ENCODE peak calls at places on chromosomes 16 and 17, in nine cellular contexts. U is mesendoderm; S is iPS DF 6.9; Y is uterus; V is right cardiac atrium; D is CD8-positive, alpha-beta T cell; J is neuronal stem cell; H is neural progenitor cell; X is cardiac muscle cell. C is an unnamed sample. For H3K4me1 and H3K27me3, the result is how much of the 10 kb centered on the place peaks cover.

GRCh38 chr17:48016112-48016511 is 21.5 kb downstream of the COPZ2 start:
- DNase-seq in U (peak), S (no peak), Y (no peak), V (no peak), D (no peak), J (no peak), H (no peak), X (peak), C (no peak)

GRCh38 chr16:27550582-27550920 is 607 bp downstream of the KATNIP start:
- DNase-seq in U (peak), S (no peak), Y (no peak), V (no peak), D (no peak), J (no peak), H (no peak), X (no peak), C (no peak)

GRCh38 chr16:75087040-75087979 is 29.3 kb downstream of the LDHD start:
- DNase-seq in U (no peak), S (no peak), Y (peak), V (peak), D (no peak), J (no peak), H (no peak), X (peak), C (no peak)

GRCh38 chr17:4340914-4341615 is 25.4 kb downstream of the UBE2G1 start:
- DNase-seq in U (no peak), S (no peak), Y (no peak), V (no peak), D (no peak), J (no peak), H (no peak), X (no peak), C (no peak)

GRCh38 chr17:77770331-77771105 is 188.0 kb upstream of the TNRC6C start:
- DNase-seq in U (peak), S (no peak), Y (no peak), V (peak), D (no peak), J (no peak), H (no peak), X (peak), C (no peak)

GRCh38 chr16:10868562-10869469 is 8.2 kb upstream of the CIITA start:
- DNase-seq in U (no peak), S (no peak), Y (no peak), V (peak), D (no peak), J (no peak), H (no peak), X (no peak), C (no peak)

GRCh38 chr17:50905460-50905803 is 39.3 kb upstream of the TOB1 start:
- DNase-seq in U (peak), S (no peak), Y (no peak), V (no peak), D (no peak), J (no peak), H (no peak), X (no peak), C (no peak)

GRCh38 chr17:245611-246010 is 64.2 kb upstream of the DOC2B start:
- DNase-seq in U (no peak), S (no peak), Y (no peak), V (peak), D (no peak), J (no peak), H (no peak), X (no peak), C (no peak)

GRCh38 chr16:50598936-50599361 is 50.8 kb downstream of the NKD1 start:
- DNase-seq in U (no peak), S (no peak), Y (no peak), V (no peak), D (no peak), J (no peak), H (no peak), X (no peak), C (no peak)

GRCh38 chr16:64346080-64346479 is 775.8 kb downstream of the CDH11 start:
- DNase-seq in U (no peak), S (no peak), Y (no peak), V (no peak), D (no peak), J (no peak), H (no peak), X (no peak), C (no peak)

GRCh38 chr17:76496464-76496863 is 4.8 kb downstream of the RHBDF2 start:
- DNase-seq in U (no peak), S (no peak), Y (no peak), V (no peak), D (no peak), J (no peak), H (no peak), X (no peak), C (no peak)

GRCh38 chr16:243348-243747 is 8.7 kb downstream of the FAM234A start:
- DNase-seq in U (no peak), S (no peak), Y (no peak), V (no peak), D (no peak), J (no peak), H (no peak), X (no peak), C (no peak)

GRCh38 chr17:79622201-79622601 is 11.3 kb upstream of the RBFOX3 start:
- DNase-seq in U (no peak), S (no peak), Y (peak), V (no peak), D (no peak), J (no peak), H (no peak), X (no peak), C (peak)

GRCh38 chr17:62626719-62627218 is 701 bp upstream of the MRC2 start:
- DNase-seq in U (peak), S (no peak), Y (peak), V (peak), D (no peak), J (peak), H (peak), X (peak), C (no peak)

GRCh38 chr17:61338874-61339478 is 60.7 kb upstream of the TBX2 start:
- DNase-seq in U (no peak), S (no peak), Y (no peak), V (no peak), D (no peak), J (no peak), H (no peak), X (peak), C (no peak)
- H3K4me1 ChIP-seq in U (under half), S (under half), Y (under half), V (under half), D (under half), J (under half), H (under half), X (under half), C (under half)

DNA sequence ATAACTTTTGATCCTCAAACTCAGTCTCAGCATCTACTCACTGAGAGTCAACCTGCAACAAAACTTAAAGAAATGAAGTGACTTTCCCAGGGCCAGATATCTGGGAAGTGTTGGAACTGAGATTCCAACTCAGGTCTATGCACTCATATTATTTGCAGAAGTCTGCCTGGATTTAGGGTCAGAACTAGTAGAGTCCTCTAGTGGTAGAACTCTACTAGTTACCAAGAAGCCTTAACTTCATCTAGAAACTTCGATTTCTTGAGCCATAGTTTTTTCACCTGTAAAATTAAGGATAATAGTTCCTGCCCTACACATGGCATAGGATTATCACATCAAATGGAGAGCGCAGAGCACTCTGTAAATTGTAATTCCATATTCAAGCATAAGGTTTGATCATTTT is 23.4 kb upstream of the KRT24 start:
- DNase-seq in U (peak), S (no peak), Y (no peak), V (no peak), D (no peak), J (no peak), H (peak), X (no peak), C (no peak)
- H3K27ac ChIP-seq in U (no peak), S (no peak), Y (no peak), V (no peak), D (no peak), J (no peak), H (no peak), X (no peak), C (no peak)

GRCh38 chr17:38583833-38584349 is 21.9 kb downstream of the SRCIN1 start:
- DNase-seq in U (no peak), S (no peak), Y (no peak), V (peak), D (no peak), J (no peak), H (peak), X (no peak), C (no peak)

GRCh38 chr17:38584350-38584925 is 21.3 kb downstream of the SRCIN1 start:
- DNase-seq in U (peak), S (no peak), Y (peak), V (peak), D (no peak), J (no peak), H (peak), X (peak), C (peak)

GRCh38 chr17:38582069-38582468 is 23.7 kb downstream of the SRCIN1 start:
- DNase-seq in U (no peak), S (no peak), Y (no peak), V (peak), D (no peak), J (no peak), H (no peak), X (no peak), C (no peak)

GRCh38 chr17:38585056-38585804 is 20.5 kb downstream of the SRCIN1 start:
- DNase-seq in U (peak), S (no peak), Y (no peak), V (peak), D (no peak), J (no peak), H (peak), X (no peak), C (no peak)

GRCh38 chr17:38583176-38583575 is 22.6 kb downstream of the SRCIN1 start:
- DNase-seq in U (no peak), S (no peak), Y (no peak), V (peak), D (no peak), J (no peak), H (no peak), X (no peak), C (no peak)
- H3K27me3 ChIP-seq in U (under half), S (under half), Y (under half), V (under half), D (under half), J (under half), H (under half), X (under half), C (half or more)

GRCh38 chr16:8941718-8942344 is 21.9 kb downstream of the USP7 start:
- DNase-seq in U (no peak), S (no peak), Y (no peak), V (no peak), D (no peak), J (no peak), H (no peak), X (no peak), C (no peak)
- H3K4me1 ChIP-seq in U (under half), S (under half), Y (under half), V (under half), D (half or more), J (under half), H (under half), X (under half), C (half or more)

GRCh38 chr17:49727353-49727752 is 19.6 kb upstream of the SLC35B1 start:
- DNase-seq in U (no peak), S (no peak), Y (no peak), V (no peak), D (no peak), J (no peak), H (no peak), X (no peak), C (no peak)

GRCh38 chr17:49730787-49731441 is 23.1 kb upstream of the SLC35B1 start:
- DNase-seq in U (no peak), S (no peak), Y (no peak), V (no peak), D (no peak), J (no peak), H (no peak), X (no peak), C (no peak)

GRCh38 chr17:49728425-49728824 is 20.7 kb upstream of the SLC35B1 start:
- DNase-seq in U (no peak), S (no peak), Y (no peak), V (no peak), D (no peak), J (no peak), H (no peak), X (no peak), C (no peak)

GRCh38 chr17:49729074-49729473 is 21.3 kb upstream of the SLC35B1 start:
- DNase-seq in U (no peak), S (no peak), Y (no peak), V (no peak), D (no peak), J (no peak), H (no peak), X (no peak), C (no peak)

GRCh38 chr17:49730078-49730786 is 22.5 kb upstream of the SLC35B1 start:
- DNase-seq in U (peak), S (no peak), Y (peak), V (peak), D (no peak), J (no peak), H (no peak), X (peak), C (no peak)
- H3K27ac ChIP-seq in U (no peak), S (no peak), Y (peak), V (peak), D (no peak), J (no peak), H (no peak), X (no peak), C (peak)

GRCh38 chr16:8590161-8590688 is at the start of gene TMEM114:
- DNase-seq in U (no peak), S (no peak), Y (no peak), V (no peak), D (no peak), J (no peak), H (peak), X (no peak), C (no peak)

GRCh38 chr16:8588703-8589292 is 1.5 kb downstream of the TMEM114 start:
- DNase-seq in U (peak), S (no peak), Y (no peak), V (no peak), D (no peak), J (no peak), H (peak), X (no peak), C (no peak)

GRCh38 chr16:8591451-8591850 is 1.1 kb upstream of the TMEM114 start:
- DNase-seq in U (no peak), S (no peak), Y (no peak), V (no peak), D (no peak), J (no peak), H (no peak), X (no peak), C (no peak)

GRCh38 chr16:8589293-8590160 is 784 bp downstream of the TMEM114 start:
- DNase-seq in U (no peak), S (no peak), Y (no peak), V (no peak), D (no peak), J (no peak), H (peak), X (no peak), C (no peak)

GRCh38 chr16:8590811-8591210 is 500 bp upstream of the TMEM114 start:
- DNase-seq in U (no peak), S (no peak), Y (no peak), V (no peak), D (no peak), J (no peak), H (no peak), X (no peak), C (no peak)
- H3K27me3 ChIP-seq in U (under half), S (under half), Y (under half), V (under half), D (under half), J (under half), H (half or more), X (half or more), C (under half)

GRCh38 chr16:85750827-85751641 is at the start of gene C16orf74:
- DNase-seq in U (no peak), S (no peak), Y (peak), V (peak), D (no peak), J (no peak), H (peak), X (peak), C (no peak)
- H3K4me1 ChIP-seq in U (under half), S (under half), Y (under half), V (under half), D (under half), J (under half), H (under half), X (under half), C (under half)

GRCh38 chr16:12061336-12062055 is 85.0 kb downstream of the SNX29 start:
- DNase-seq in U (no peak), S (no peak), Y (no peak), V (no peak), D (no peak), J (no peak), H (no peak), X (no peak), C (no peak)
- H3K27ac ChIP-seq in U (no peak), S (no peak), Y (peak), V (no peak), D (no peak), J (no peak), H (no peak), X (no peak), C (no peak)

GRCh38 chr16:68382296-68382718 is 66.0 kb downstream of the SMPD3 start:
- DNase-seq in U (no peak), S (no peak), Y (no peak), V (no peak), D (no peak), J (no peak), H (no peak), X (no peak), C (no peak)
- H3K27me3 ChIP-seq in U (under half), S (under half), Y (under half), V (under half), D (under half), J (under half), H (under half), X (under half), C (under half)